ENCODE peak calls at places on chromosomes 5 and 9, in eight cellular contexts. K is AG10803, L is aorta, U is A673, G is tibial artery, C is heart right ventricle, T is sigmoid colon, S is pancreas. X is an unnamed sample.

GRCh38 chr5:88438006-88438405 is 169.4 kb upstream of the TMEM161B start:
- DNase-seq in G (no peak), C (no peak), L (no peak), K (peak), S (no peak), T (no peak), U (no peak), X (no peak)

GRCh38 chr5:67050125-67050524 is 146.5 kb downstream of the CD180 start:
- DNase-seq in C (no peak), K (no peak), G (no peak), S (no peak), U (no peak), L (no peak), T (no peak), X (no peak)

GRCh38 chr5:132822650-132823480 is 7.6 kb downstream of the SHROOM1 start:
- DNase-seq in G (no peak), L (no peak), S (peak), K (no peak), U (no peak), C (no peak), T (no peak), X (no peak)

GRCh38 chr5:134738963-134739661 is 764 bp downstream of the CAMLG start:
- DNase-seq in U (peak), C (peak), T (no peak), G (no peak), S (peak), K (peak), L (no peak), X (no peak)

GRCh38 chr5:175696139-175696854 is 38.4 kb downstream of the HRH2 start:
- DNase-seq in T (peak), U (peak), S (peak), K (no peak), L (peak), G (peak), C (peak), X (peak)

GRCh38 chr5:30401479-30402058 is 791.9 kb upstream of the CDH6 start:
- DNase-seq in T (no peak), C (peak), S (peak), U (peak), K (no peak), G (peak), L (no peak), X (peak)

GRCh38 chr9:76912631-76913275 is 6.8 kb upstream of the PRUNE2 start:
- DNase-seq in C (no peak), K (peak), T (no peak), L (no peak), S (no peak), G (no peak), U (peak), X (no peak)

GRCh38 chr9:78811562-78812276 is 514.8 kb downstream of the PSAT1 start:
- DNase-seq in G (no peak), U (no peak), L (no peak), S (no peak), C (no peak), T (no peak), K (peak), X (no peak)

GRCh38 chr5:145975361-145976066 is 39.1 kb downstream of the SH3RF2 start:
- DNase-seq in C (no peak), S (peak), G (peak), U (no peak), K (peak), L (no peak), T (no peak), X (no peak)

GRCh38 chr9:6715755-6716643 is 41.8 kb upstream of the KDM4C start:
- DNase-seq in L (peak), S (peak), C (peak), T (peak), G (peak), K (peak), U (no peak), X (no peak)

GRCh38 chr9:93968451-93969327 is 13.5 kb upstream of the BARX1 start:
- DNase-seq in T (peak), U (no peak), G (no peak), L (no peak), S (no peak), C (no peak), K (no peak), X (no peak)

GRCh38 chr9:8733096-8733954 is 933.7 kb upstream of the DMAC1 start:
- DNase-seq in G (peak), U (peak), L (peak), K (no peak), S (no peak), C (no peak), T (no peak), X (peak)

GRCh38 chr5:168570490-168571328 is 8.5 kb downstream of the PANK3 start:
- DNase-seq in T (no peak), S (no peak), C (no peak), K (no peak), L (no peak), U (no peak), G (no peak), X (no peak)

GRCh38 chr9:97359147-97359546 is 51.7 kb downstream of the CCDC180 start:
- DNase-seq in U (no peak), K (no peak), S (no peak), T (no peak), L (no peak), G (no peak), C (no peak), X (no peak)

GRCh38 chr9:72883867-72884266 is 69.0 kb downstream of the ALDH1A1 start:
- DNase-seq in G (no peak), S (no peak), C (no peak), U (no peak), T (no peak), K (no peak), L (no peak), X (no peak)

GRCh38 chr5:33233013-33233463 is 207.7 kb upstream of the TARS1 start:
- DNase-seq in C (no peak), T (peak), S (no peak), L (no peak), K (peak), U (no peak), G (no peak), X (no peak)

GRCh38 chr5:38557309-38557710 is 864 bp upstream of the LIFR start:
- DNase-seq in G (no peak), T (no peak), L (no peak), K (no peak), C (no peak), S (peak), U (no peak), X (no peak)

GRCh38 chr5:144361406-144361805 is 190.7 kb downstream of the KCTD16 start:
- DNase-seq in S (no peak), G (no peak), U (no peak), T (no peak), K (no peak), L (no peak), C (no peak), X (no peak)

GRCh38 chr9:69949396-69949795 is 94.3 kb upstream of the MAMDC2 start:
- DNase-seq in L (no peak), G (no peak), U (no peak), K (peak), C (no peak), T (no peak), S (no peak), X (no peak)

GRCh38 chr9:114643001-114643400 is 14.6 kb downstream of the TEX53 start:
- DNase-seq in L (no peak), G (no peak), K (no peak), U (no peak), T (no peak), S (no peak), C (no peak), X (no peak)

GRCh38 chr9:86469476-86470087 is 115.4 kb upstream of the TUT7 start:
- DNase-seq in U (no peak), L (no peak), G (no peak), C (no peak), T (no peak), S (peak), K (no peak), X (no peak)

GRCh38 chr9:127550751-127551150 is 61.3 kb upstream of the STXBP1 start:
- DNase-seq in U (no peak), S (no peak), T (no peak), C (no peak), G (peak), L (no peak), K (no peak), X (no peak)

GRCh38 chr9:113578877-113579269 is 115.3 kb downstream of the RGS3 start:
- DNase-seq in C (no peak), K (peak), S (no peak), T (no peak), L (no peak), U (no peak), G (peak), X (no peak)

GRCh38 chr9:70883056-70883455 is 238.4 kb downstream of the TRPM3 start:
- DNase-seq in S (no peak), T (no peak), K (no peak), U (no peak), L (no peak), C (no peak), G (no peak), X (no peak)

GRCh38 chr5:39951070-39951469 is 526.3 kb upstream of the DAB2 start:
- DNase-seq in U (no peak), L (no peak), C (no peak), K (no peak), G (no peak), S (no peak), T (no peak), X (no peak)

GRCh38 chr5:59272744-59273427 is 620.6 kb downstream of the PDE4D start:
- DNase-seq in C (no peak), T (no peak), S (no peak), U (no peak), G (no peak), L (no peak), K (no peak), X (no peak)
- H3K4me3 ChIP-seq in C (peak), T (peak), S (no peak), U (no peak), G (peak), L (no peak), K (no peak), X (no peak)

DNA sequence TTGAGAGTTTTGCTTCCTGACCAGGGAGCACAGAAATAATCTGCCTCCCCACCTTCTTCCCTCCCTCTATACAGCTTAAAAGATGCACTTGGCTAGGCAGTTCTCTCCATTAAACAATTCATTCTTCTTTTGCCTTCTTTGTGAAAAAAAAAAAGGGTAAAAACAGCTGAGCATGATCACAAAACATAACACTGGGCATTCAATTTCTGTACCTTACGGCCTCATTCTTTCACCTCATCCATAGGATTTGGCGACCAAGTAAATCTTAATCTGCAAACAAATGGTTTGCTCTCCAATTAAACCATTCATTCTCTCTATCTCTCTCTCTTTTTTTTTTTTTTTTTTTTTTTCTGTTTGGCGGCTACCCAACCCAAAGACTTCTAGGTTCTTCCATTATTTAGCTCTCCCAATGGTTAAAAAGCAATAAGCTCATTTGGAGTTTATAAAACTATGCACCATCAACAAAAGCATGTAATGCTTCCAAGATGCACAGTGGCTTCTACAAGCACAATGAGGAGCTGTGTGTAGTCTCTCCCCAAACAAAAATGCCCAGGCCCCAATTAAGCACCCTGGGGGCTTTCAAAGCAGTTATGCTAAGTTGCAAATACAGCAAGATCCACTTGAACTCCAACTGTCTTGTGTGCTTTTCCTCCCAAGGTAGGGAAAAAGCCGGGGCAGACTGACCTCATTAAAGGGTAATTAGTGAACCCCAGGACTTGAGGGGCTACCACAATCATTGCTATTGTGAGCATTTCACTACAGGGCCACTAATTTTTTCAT is 13.4 kb downstream of the ZNF608 start:
- DNase-seq in G (no peak), T (no peak), C (no peak), U (no peak), L (no peak), S (no peak), K (no peak), X (no peak)
- H3K4me3 ChIP-seq in G (no peak), T (no peak), C (no peak), U (no peak), L (no peak), S (no peak), K (no peak), X (peak)

GRCh38 chr5:178163772-178164735 is 10.4 kb upstream of the NHP2 start:
- DNase-seq in K (peak), L (peak), G (peak), T (peak), U (peak), C (peak), S (peak), X (no peak)
- H3K4me3 ChIP-seq in K (peak), L (no peak), G (peak), T (no peak), U (peak), C (peak), S (no peak), X (peak)

DNA sequence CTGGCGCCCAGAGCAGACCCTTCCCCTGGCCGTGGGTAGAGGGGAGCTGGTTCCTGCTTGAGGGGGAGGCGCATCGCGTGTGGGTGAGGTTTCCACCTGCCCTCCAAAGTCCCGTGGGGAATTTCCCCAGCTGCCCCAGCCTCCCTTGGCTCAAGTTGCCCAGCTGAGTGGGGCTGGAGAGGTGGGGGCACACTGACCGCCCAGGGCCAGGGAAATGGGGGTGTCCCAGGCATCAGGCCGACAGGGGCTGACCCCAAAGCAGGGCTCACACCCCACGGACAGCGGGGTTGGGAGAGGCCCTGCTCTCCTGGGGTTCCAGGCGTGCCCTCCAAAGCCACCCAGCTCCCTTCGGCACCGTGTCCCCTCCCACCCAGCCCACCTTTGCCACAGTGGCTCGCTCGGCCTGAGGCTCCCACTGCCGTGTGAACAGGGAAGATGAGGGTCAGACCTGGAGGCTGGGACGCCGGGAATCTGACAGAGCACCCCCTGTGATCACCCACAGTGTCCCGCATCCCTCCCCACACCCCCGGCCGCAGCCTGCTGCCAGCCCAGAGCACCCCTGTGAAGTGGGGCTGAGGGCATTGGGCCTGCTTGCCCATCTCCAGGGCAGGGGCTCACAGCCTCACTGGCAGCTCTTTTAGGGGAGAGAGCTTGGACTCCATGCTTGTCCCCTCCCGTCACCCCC is 933 bp upstream of the EGFL7 start:
- DNase-seq in C (no peak), T (no peak), S (no peak), U (no peak), K (no peak), G (no peak), L (no peak), X (no peak)
- H3K4me3 ChIP-seq in C (peak), T (no peak), S (no peak), U (no peak), K (no peak), G (peak), L (no peak), X (no peak)

GRCh38 chr5:1316588-1316902 is 21.7 kb upstream of the TERT start:
- DNase-seq in T (peak), G (no peak), S (no peak), C (no peak), K (no peak), U (no peak), L (no peak), X (no peak)

GRCh38 chr5:1315018-1315708 is 20.3 kb upstream of the TERT start:
- DNase-seq in K (no peak), G (peak), T (no peak), L (peak), U (no peak), S (peak), C (no peak), X (no peak)

GRCh38 chr5:1314564-1314982 is 19.7 kb upstream of the TERT start:
- DNase-seq in K (no peak), L (peak), S (peak), C (no peak), T (peak), U (no peak), G (no peak), X (no peak)

GRCh38 chr5:1316941-1317340 is 22.1 kb upstream of the TERT start:
- DNase-seq in T (peak), U (no peak), S (peak), L (no peak), K (no peak), G (peak), C (no peak), X (no peak)

GRCh38 chr5:1315709-1316587 is 21.1 kb upstream of the TERT start:
- DNase-seq in C (no peak), K (no peak), T (peak), S (peak), U (no peak), L (peak), G (peak), X (no peak)
- H3K4me3 ChIP-seq in C (no peak), K (no peak), T (no peak), S (peak), U (no peak), L (no peak), G (no peak), X (no peak)

GRCh38 chr5:103499236-103499635 is 63.4 kb downstream of the NUDT12 start:
- DNase-seq in S (no peak), T (no peak), U (no peak), G (no peak), K (no peak), C (no peak), L (no peak), X (no peak)
- H3K4me3 ChIP-seq in S (no peak), T (no peak), U (no peak), G (no peak), K (no peak), C (no peak), L (no peak), X (no peak)

DNA sequence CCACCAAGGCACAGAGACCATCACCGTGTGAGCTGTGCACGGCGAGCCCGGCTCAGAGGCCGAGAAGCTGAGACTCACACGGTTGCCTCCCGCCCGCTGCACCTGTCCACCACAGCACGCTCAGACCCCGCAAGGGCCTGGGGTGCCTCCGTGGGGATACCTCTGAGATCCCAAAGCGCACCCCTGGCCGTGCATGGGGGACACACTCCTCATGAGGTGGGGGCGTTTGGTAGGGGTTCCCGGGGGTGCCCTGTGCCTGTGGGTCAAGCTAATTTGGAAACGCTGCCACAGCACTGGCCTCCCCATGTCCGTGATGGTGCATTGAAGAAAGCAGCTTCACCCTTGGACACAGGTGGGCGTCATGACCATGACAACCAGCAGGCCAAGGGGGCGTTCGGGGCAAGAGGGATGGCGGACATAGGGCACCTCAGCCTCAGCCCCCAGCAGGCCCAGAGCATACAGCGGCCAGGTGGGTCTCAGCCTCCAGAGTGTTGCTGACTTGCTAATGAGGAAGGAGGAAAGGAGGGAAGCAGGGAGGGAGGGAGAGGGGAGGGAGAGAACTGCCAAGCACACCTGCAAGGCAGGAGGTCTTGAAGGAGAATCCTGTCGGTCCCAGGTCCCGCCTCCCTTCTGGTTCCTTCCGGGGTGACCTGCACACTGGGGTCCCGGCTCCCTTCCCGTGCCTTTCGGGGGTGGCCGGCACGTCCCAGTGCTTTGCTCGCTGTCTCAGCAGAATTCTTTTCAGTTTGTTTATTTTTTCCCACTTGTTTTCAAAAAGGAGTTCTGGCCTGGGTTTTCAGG is 34.7 kb downstream of the GLT6D1 start:
- DNase-seq in U (no peak), C (no peak), K (no peak), S (no peak), G (no peak), T (peak), L (peak), X (no peak)
- H3K4me3 ChIP-seq in U (no peak), C (no peak), K (no peak), S (no peak), G (no peak), T (no peak), L (no peak), X (no peak)